ENCODE peak calls at places on chromosomes 7 and 10, in ten cellular contexts. H is GM03348; C is cerebellar nuclear complex; V is GM10248; N is stimulated activated CD4-positive, alpha-beta T cell treated with anti-CD3 and anti-CD28 coated beads, Interleukin-15, amount 100 ng/mL, for 24 hours; X is HEK293T; Z is epithelial cell of esophagus; P is lower lobe of right lung; L is ureter; F is activated T-cell treated with anti-CD3 and anti-CD28 coated beads for 4 hours. S is an unnamed sample.

GRCh38 chr7:122166708-122167107 is 22.7 kb upstream of the AASS start:
- DNase-seq in H (peak; percentile 62), C (no peak), V (no peak), N (no peak), X (no peak), Z (peak; percentile 22), P (no peak), L (no peak), F (no peak), S (no peak)

GRCh38 chr7:6613706-6614105 is 1.7 kb upstream of the ZNF853 start:
- DNase-seq in H (no peak), C (no peak), V (no peak), N (no peak), X (no peak), Z (no peak), P (no peak), L (no peak), F (no peak), S (no peak)

GRCh38 chr7:98733036-98733435 is 116.0 kb downstream of the NPTX2 start:
- DNase-seq in H (peak; percentile 40), C (no peak), V (peak; percentile 70), N (peak; percentile 73), X (peak; percentile 81), Z (peak; percentile 32), P (no peak), L (no peak), F (no peak), S (peak; percentile 56)

GRCh38 chr7:95545007-95545615 is 51.2 kb downstream of the PDK4 start:
- DNase-seq in H (peak; percentile 76), C (no peak), V (no peak), N (no peak), X (peak; percentile 45), Z (peak; percentile 71), P (no peak), L (peak; percentile 57), F (no peak), S (peak; percentile 36)

GRCh38 chr10:33180390-33180789 is 154.1 kb downstream of the NRP1 start:
- DNase-seq in H (no peak), C (no peak), V (no peak), N (peak; percentile 42), X (no peak), Z (no peak), P (no peak), L (peak; percentile 27), F (no peak), S (no peak)

GRCh38 chr10:131271195-131271880 is 40.2 kb downstream of the TCERG1L start:
- DNase-seq in H (no peak), C (no peak), V (no peak), N (no peak), X (no peak), Z (no peak), P (no peak), L (no peak), F (no peak), S (no peak)

GRCh38 chr7:134022512-134022911 is 104.6 kb upstream of the LRGUK start:
- DNase-seq in H (no peak), C (peak; percentile 4), V (no peak), N (no peak), X (no peak), Z (peak; percentile 48), P (no peak), L (no peak), F (no peak), S (no peak)

GRCh38 chr10:12586724-12587123 is 237.4 kb downstream of the CAMK1D start:
- DNase-seq in H (no peak), C (no peak), V (no peak), N (no peak), X (no peak), Z (peak; percentile 87), P (no peak), L (no peak), F (no peak), S (no peak)

GRCh38 chr10:13613519-13613918 is 26.8 kb downstream of the PRPF18 start:
- DNase-seq in H (peak; percentile 43), C (no peak), V (no peak), N (no peak), X (no peak), Z (peak; percentile 44), P (no peak), L (no peak), F (no peak), S (peak; percentile 8)

GRCh38 chr7:757741-758163 is 30.7 kb upstream of the PRKAR1B start:
- DNase-seq in H (no peak), C (no peak), V (no peak), N (no peak), X (no peak), Z (no peak), P (peak; percentile 42), L (no peak), F (no peak), S (no peak)

GRCh38 chr7:50264908-50265307 is 39.6 kb upstream of the IKZF1 start:
- DNase-seq in H (no peak), C (no peak), V (no peak), N (peak; percentile 56), X (no peak), Z (no peak), P (no peak), L (no peak), F (no peak), S (no peak)

GRCh38 chr10:3482200-3482993 is 302.6 kb downstream of the KLF6 start:
- DNase-seq in H (peak; percentile 80), C (no peak), V (peak; percentile 43), N (peak; percentile 20), X (peak; percentile 62), Z (peak; percentile 99), P (no peak), L (peak; percentile 79), F (no peak), S (no peak)

GRCh38 chr10:90418869-90419652 is 438.8 kb downstream of the HTR7 start:
- DNase-seq in H (no peak), C (no peak), V (no peak), N (no peak), X (no peak), Z (peak; percentile 95), P (no peak), L (no peak), F (no peak), S (no peak)

GRCh38 chr7:40299097-40299496 is 164.3 kb downstream of the SUGCT start:
- DNase-seq in H (peak; percentile 74), C (no peak), V (no peak), N (peak; percentile 3), X (no peak), Z (peak; percentile 84), P (no peak), L (no peak), F (no peak), S (no peak)

GRCh38 chr7:27172823-27173411 is 1.2 kb downstream of the HOXA10 start:
- DNase-seq in H (peak; percentile 83), C (no peak), V (no peak), N (peak; percentile 19), X (no peak), Z (no peak), P (peak; percentile 40), L (peak; percentile 93), F (no peak), S (no peak)

GRCh38 chr10:13779748-13780147 is 193.0 kb downstream of the PRPF18 start:
- DNase-seq in H (no peak), C (no peak), V (no peak), N (no peak), X (no peak), Z (no peak), P (no peak), L (no peak), F (no peak), S (no peak)

GRCh38 chr7:114921636-114922150 is at the start of gene MDFIC:
- DNase-seq in H (no peak), C (no peak), V (no peak), N (peak; percentile 47), X (peak; percentile 42), Z (no peak), P (peak; percentile 43), L (peak; percentile 69), F (no peak), S (no peak)

GRCh38 chr7:136947347-136947746 is 78.9 kb downstream of the CHRM2 start:
- DNase-seq in H (no peak), C (no peak), V (no peak), N (no peak), X (no peak), Z (no peak), P (no peak), L (no peak), F (no peak), S (no peak)

GRCh38 chr7:42237162-42237821 is at the start of gene GLI3:
- DNase-seq in H (peak; percentile 94), C (no peak), V (peak; percentile 68), N (peak; percentile 59), X (peak; percentile 78), Z (peak; percentile 93), P (peak; percentile 74), L (peak; percentile 88), F (no peak), S (no peak)

GRCh38 chr10:69124558-69125121 is 662 bp downstream of the VPS26A start:
- DNase-seq in H (peak; percentile 67), C (no peak), V (peak; percentile 65), N (peak; percentile 55), X (peak; percentile 25), Z (peak; percentile 81), P (peak; percentile 62), L (peak; percentile 62), F (peak; percentile 29), S (peak; percentile 81)

GRCh38 chr10:91111060-91111459 is 109.4 kb upstream of the PCGF5 start:
- DNase-seq in H (no peak), C (no peak), V (no peak), N (no peak), X (no peak), Z (no peak), P (no peak), L (no peak), F (no peak), S (no peak)

GRCh38 chr10:11680496-11680895 is 61.7 kb upstream of the ECHDC3 start:
- DNase-seq in H (no peak), C (no peak), V (no peak), N (no peak), X (no peak), Z (no peak), P (peak; percentile 1), L (no peak), F (no peak), S (no peak)

GRCh38 chr10:128324058-128324457 is 197.8 kb upstream of the MKI67 start:
- DNase-seq in H (no peak), C (no peak), V (no peak), N (no peak), X (no peak), Z (no peak), P (no peak), L (no peak), F (no peak), S (peak; percentile 12)

GRCh38 chr10:97726636-97727178 is 10.2 kb upstream of the ZFYVE27 start:
- DNase-seq in H (peak; percentile 72), C (no peak), V (no peak), N (no peak), X (peak; percentile 68), Z (peak; percentile 89), P (no peak), L (no peak), F (no peak), S (no peak)

GRCh38 chr10:23459323-23459939 is 20.6 kb downstream of the OTUD1 start:
- DNase-seq in H (no peak), C (no peak), V (no peak), N (no peak), X (no peak), Z (no peak), P (no peak), L (no peak), F (no peak), S (no peak)

GRCh38 chr7:73623798-73624668 is at the start of gene MLXIPL:
- DNase-seq in H (peak; percentile 91), C (peak; percentile 66), V (no peak), N (peak; percentile 82), X (peak; percentile 98), Z (peak; percentile 80), P (peak; percentile 93), L (peak; percentile 73), F (peak; percentile 36), S (peak; percentile 71)

GRCh38 chr10:100996678-100997363 is 2.8 kb upstream of the LZTS2 start:
- DNase-seq in H (peak; percentile 75), C (no peak), V (peak; percentile 72), N (peak; percentile 60), X (peak; percentile 65), Z (peak; percentile 42), P (no peak), L (no peak), F (no peak), S (peak; percentile 61)

GRCh38 chr7:129298268-129298893 is 73.6 kb downstream of the AHCYL2 start:
- DNase-seq in H (peak; percentile 32), C (no peak), V (peak; percentile 62), N (peak; percentile 59), X (peak; percentile 42), Z (peak; percentile 62), P (peak; percentile 54), L (no peak), F (peak; percentile 34), S (peak; percentile 33)